ENCODE peak calls at places on chromosomes 2 and 18, in five cellular contexts. One of them, this sample, is unnamed.

GRCh38 chr18:62399306-62399705 is 74.2 kb downstream of the TNFRSF11A start:
- DNase-seq in GF-D8: no peak
- DNase-seq in anterior cingulate cortex: no peak
- DNase-seq in T1000: no peak
- DNase-seq in astrocyte: no peak
- DNase-seq in this sample: no peak

GRCh38 chr2:170822885-170823799 is 6.5 kb downstream of the GAD1 start:
- DNase-seq in GF-D8: no peak
- DNase-seq in anterior cingulate cortex: no peak
- DNase-seq in T1000: no peak
- DNase-seq in astrocyte: no peak
- DNase-seq in this sample: no peak

GRCh38 chr2:138329167-138329566 is 172.4 kb upstream of the SPOPL start:
- DNase-seq in GF-D8: no peak
- DNase-seq in anterior cingulate cortex: no peak
- DNase-seq in T1000: no peak
- DNase-seq in astrocyte: no peak
- DNase-seq in this sample: no peak

GRCh38 chr2:192007819-192008218 is 160.9 kb upstream of the CAVIN2 start:
- DNase-seq in GF-D8: no peak
- DNase-seq in anterior cingulate cortex: no peak
- DNase-seq in T1000: no peak
- DNase-seq in astrocyte: peak
- DNase-seq in this sample: no peak

GRCh38 chr2:134780977-134781376 is 57.4 kb upstream of the ACMSD start:
- DNase-seq in GF-D8: no peak
- DNase-seq in anterior cingulate cortex: no peak
- DNase-seq in T1000: no peak
- DNase-seq in astrocyte: no peak
- DNase-seq in this sample: no peak

GRCh38 chr18:42163316-42163715 is 208.3 kb downstream of the PIK3C3 start:
- DNase-seq in GF-D8: no peak
- DNase-seq in anterior cingulate cortex: no peak
- DNase-seq in T1000: no peak
- DNase-seq in astrocyte: no peak
- DNase-seq in this sample: no peak

GRCh38 chr2:25877431-25878360 is 591 bp downstream of the ASXL2 start:
- DNase-seq in GF-D8: peak
- DNase-seq in anterior cingulate cortex: peak
- DNase-seq in T1000: no peak
- DNase-seq in astrocyte: peak
- DNase-seq in this sample: peak

GRCh38 chr2:45860136-45861106 is 208.9 kb downstream of the PRKCE start:
- DNase-seq in GF-D8: no peak
- DNase-seq in anterior cingulate cortex: peak
- DNase-seq in T1000: no peak
- DNase-seq in astrocyte: peak
- DNase-seq in this sample: no peak

This sample was measured in GM12864.